ENCODE peak calls at places on chromosomes 12 and 14, in four cellular contexts. W is HepG2, Z is K562, X is GM12878. A is an unnamed sample.

GRCh38 chr12:64631197-64631596 is 20.9 kb downstream of the RASSF3 start:
- DNase-seq in W (no peak), Z (no peak), X (no peak), A (no peak)

GRCh38 chr12:71440393-71441349 is 1.1 kb downstream of the LGR5 start:
- DNase-seq in W (peak), Z (no peak), X (no peak), A (no peak)

GRCh38 chr12:52147367-52147972 is 44.3 kb downstream of the KRT80 start:
- DNase-seq in W (peak), Z (peak), X (no peak), A (no peak)

GRCh38 chr14:104359301-104359968 is 220.1 kb upstream of the C14orf180 start:
- DNase-seq in W (no peak), Z (no peak), X (no peak), A (no peak)

GRCh38 chr12:96263449-96263902 is 69.3 kb downstream of the ELK3 start:
- DNase-seq in W (peak), Z (no peak), X (no peak), A (no peak)

GRCh38 chr12:111216387-111217159 is 152.3 kb downstream of the PHETA1 start:
- DNase-seq in W (no peak), Z (no peak), X (no peak), A (no peak)

GRCh38 chr12:5034605-5035004 is 9.1 kb upstream of the KCNA5 start:
- DNase-seq in W (no peak), Z (no peak), X (no peak), A (no peak)

GRCh38 chr12:690466-690865 is 27.2 kb upstream of the NINJ2 start:
- DNase-seq in W (no peak), Z (no peak), X (no peak), A (no peak)

GRCh38 chr14:67819563-67820411 is at the start of gene RAD51B:
- DNase-seq in W (peak), Z (peak), X (peak), A (peak)

GRCh38 chr12:6113691-6114475 is 10.6 kb downstream of the VWF start:
- DNase-seq in W (no peak), Z (no peak), X (no peak), A (no peak)

GRCh38 chr14:104115691-104116543 is 22.5 kb upstream of the KIF26A start:
- DNase-seq in W (no peak), Z (no peak), X (no peak), A (no peak)

GRCh38 chr14:21192875-21193535 is 37.1 kb upstream of the OR5AU1 start:
- DNase-seq in W (no peak), Z (no peak), X (no peak), A (no peak)

GRCh38 chr12:685388-685787 is 22.1 kb upstream of the NINJ2 start:
- DNase-seq in W (no peak), Z (no peak), X (peak), A (no peak)

GRCh38 chr12:48351022-48351708 is 446 bp upstream of the ZNF641 start:
- DNase-seq in W (peak), Z (no peak), X (no peak), A (peak)

GRCh38 chr12:25130741-25131188 is 64.2 kb downstream of the DNAI7 start:
- DNase-seq in W (peak), Z (peak), X (no peak), A (peak)

DNA sequence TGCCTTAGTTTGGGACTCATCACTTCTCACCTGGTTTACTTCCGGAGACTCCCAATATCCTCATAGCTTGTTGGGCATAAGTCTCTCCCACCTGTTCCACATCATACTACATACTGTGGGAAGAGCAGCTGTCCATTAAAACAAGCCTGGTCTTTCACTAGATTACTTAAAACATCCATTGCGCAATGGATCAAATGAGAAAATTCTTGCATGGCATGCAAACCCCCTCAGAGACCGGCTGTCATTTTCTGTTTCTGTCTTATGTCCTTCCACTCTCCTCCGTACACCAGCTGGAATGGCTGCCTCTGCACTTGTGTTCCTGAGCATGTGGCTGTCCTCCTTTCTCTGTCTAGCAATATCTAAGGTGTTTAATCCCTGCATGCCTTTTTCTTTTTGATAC is 265.6 kb downstream of the TMEM117 start:
- DNase-seq in W (no peak), Z (no peak), X (no peak), A (no peak)
- TF ChIP-seq FOXK2 in W (no peak), Z (no peak), X (no peak), A (no peak)

GRCh38 chr14:54339771-54340170 is 57.0 kb upstream of the CDKN3 start:
- DNase-seq in W (no peak), Z (no peak), X (no peak), A (no peak)
- TF ChIP-seq BHLHE40 in W (no peak), Z (no peak), X (no peak), A (no peak)

DNA sequence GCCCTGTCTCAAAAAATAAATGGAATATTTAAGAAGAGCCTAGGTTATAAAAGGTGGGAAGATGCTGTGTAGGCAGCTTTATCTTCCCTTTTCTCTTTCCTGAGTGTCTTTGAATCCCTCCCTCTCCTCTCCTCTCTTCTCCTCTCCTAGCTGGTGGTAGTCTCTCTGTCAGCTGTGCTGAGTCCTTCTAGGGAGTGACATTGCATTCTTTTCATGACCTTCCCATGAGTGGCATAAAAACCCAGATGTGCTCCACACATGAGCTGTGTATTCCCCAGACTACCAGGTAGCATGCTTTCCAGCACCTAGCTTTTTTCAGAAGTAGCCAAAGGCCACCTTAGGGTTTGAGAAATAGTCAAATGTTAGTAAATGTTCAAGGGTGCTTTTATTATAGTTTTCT is 23.6 kb downstream of the SAMD4A start:
- DNase-seq in W (no peak), Z (no peak), X (no peak), A (no peak)
- TF ChIP-seq FOXK2 in W (no peak), Z (no peak), X (no peak), A (no peak)

GRCh38 chr12:127482950-127483349 is 784.0 kb upstream of the TMEM132C start:
- DNase-seq in W (no peak), Z (no peak), X (no peak), A (no peak)

GRCh38 chr12:127480775-127481314 is 786.1 kb upstream of the TMEM132C start:
- DNase-seq in W (peak), Z (no peak), X (no peak), A (no peak)

GRCh38 chr12:127487031-127487430 is 779.9 kb upstream of the TMEM132C start:
- DNase-seq in W (no peak), Z (no peak), X (no peak), A (no peak)

GRCh38 chr12:127489055-127489454 is 777.9 kb upstream of the TMEM132C start:
- DNase-seq in W (peak), Z (no peak), X (no peak), A (no peak)

DNA sequence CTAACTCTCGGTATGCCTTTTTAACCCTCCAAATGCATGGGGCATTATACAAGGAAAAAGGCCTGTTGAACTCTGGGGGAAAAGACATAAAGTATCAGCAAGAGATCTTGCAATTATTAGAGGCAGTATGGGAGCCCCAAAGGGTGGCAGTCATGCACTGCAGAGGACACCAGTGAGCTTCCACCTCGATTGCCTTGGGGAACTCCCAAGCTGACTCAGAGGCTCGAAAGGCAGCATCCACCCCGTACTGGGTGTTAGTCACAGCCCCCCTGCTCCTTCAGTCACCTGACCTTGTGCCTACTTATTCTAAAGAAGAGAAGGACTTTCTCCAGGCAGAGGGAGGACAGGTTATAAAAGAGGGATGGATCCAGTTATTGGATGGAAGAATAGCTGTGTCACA is 781.4 kb upstream of the TMEM132C start:
- DNase-seq in W (no peak), Z (no peak), X (no peak), A (no peak)
- TF ChIP-seq BHLHE40 in W (no peak), Z (no peak), X (no peak), A (no peak)

GRCh38 chr14:93914278-93914677 is 12.9 kb upstream of the FAM181A start:
- DNase-seq in W (no peak), Z (no peak), X (no peak), A (no peak)
- TF ChIP-seq FOXK2 in W (no peak), Z (no peak), X (no peak), A (no peak)